ENCODE peak calls at places on chromosomes 4 and X, in four cellular contexts. T is tibial artery; I is right atrium auricular region; X is CD4-positive, alpha-beta T cell. P is an unnamed sample.
A peak's percentile ranks its signal among the peaks of the same experiment; 100 is the strongest.

GRCh38 chr4:184462724-184463123 is 11.6 kb downstream of the IRF2 start:
- DNase-seq in T (no peak), X (no peak), I (no peak), P (no peak)

GRCh38 chr4:47664051-47664826 is 173.6 kb downstream of the CORIN start:
- DNase-seq in I (no peak), X (no peak), T (no peak), P (no peak)

GRCh38 chr4:23006756-23007155 is 314.0 kb downstream of the GBA3 start:
- DNase-seq in I (no peak), X (no peak), T (no peak), P (peak; percentile 68)

GRCh38 chr4:186554485-186554884 is 882 bp downstream of the MTNR1A start:
- DNase-seq in I (no peak), T (no peak), X (no peak), P (peak; percentile 14)

GRCh38 chr4:75895744-75896314 is 6.4 kb downstream of the PPEF2 start:
- DNase-seq in T (no peak), I (no peak), X (no peak), P (peak; percentile 16)

GRCh38 chr4:131650951-131651350 is 1498.1 kb upstream of the PCDH10 start:
- DNase-seq in I (no peak), T (no peak), X (no peak), P (no peak)

GRCh38 chr4:152363086-152363485 is 172.8 kb downstream of the FBXW7 start:
- DNase-seq in I (no peak), T (no peak), X (no peak), P (peak; percentile 49)

GRCh38 chr4:10184051-10184450 is 67.5 kb upstream of the WDR1 start:
- DNase-seq in I (no peak), T (no peak), X (no peak), P (peak; percentile 87)

GRCh38 chrX:111869639-111870034 is 6.3 kb upstream of the TRPC5OS start:
- DNase-seq in T (no peak), X (no peak), I (no peak), P (peak; percentile 63)

GRCh38 chr4:156754832-156755570 is 216.6 kb downstream of the PDGFC start:
- DNase-seq in X (no peak), T (no peak), I (no peak), P (peak; percentile 76)

GRCh38 chrX:36431819-36432218 is 512.3 kb downstream of the CFAP47 start:
- DNase-seq in X (no peak), T (no peak), I (no peak), P (peak; percentile 65)

GRCh38 chr4:95358320-95358889 is 190.4 kb downstream of the UNC5C start:
- DNase-seq in X (no peak), T (no peak), I (no peak), P (peak; percentile 20)

GRCh38 chr4:8911311-8912088 is 39.9 kb upstream of the HMX1 start:
- DNase-seq in T (peak; percentile 16), X (no peak), I (peak; percentile 44), P (no peak)